ENCODE peak calls at places on chromosomes 12 and 14, in four cellular contexts. M is ovary, E is suprapubic skin, P is heart left ventricle. H is an unnamed sample.

GRCh38 chr12:45913631-45914030 is 76.7 kb downstream of the SCAF11 start:
- DNase-seq in M (no peak), E (no peak), P (no peak), H (no peak)

GRCh38 chr14:73238262-73238852 is 1.1 kb downstream of the PAPLN start:
- DNase-seq in P (no peak), M (no peak), E (no peak), H (no peak)

GRCh38 chr12:16880864-16881285 is 274.9 kb upstream of the LMO3 start:
- DNase-seq in P (no peak), M (no peak), E (no peak), H (peak; percentile 32)

GRCh38 chr14:72182773-72183432 is 250.7 kb downstream of the RGS6 start:
- DNase-seq in E (no peak), M (no peak), P (no peak), H (no peak)

GRCh38 chr14:70893842-70894237 is 13.4 kb upstream of the PCNX1 start:
- DNase-seq in M (no peak), E (no peak), P (no peak), H (no peak)

GRCh38 chr12:11807453-11807852 is 158.0 kb downstream of the ETV6 start:
- DNase-seq in P (no peak), M (no peak), E (no peak), H (no peak)

GRCh38 chr14:74855945-74856344 is 20.0 kb downstream of the PROX2 start:
- DNase-seq in P (no peak), E (no peak), M (no peak), H (no peak)

GRCh38 chr12:123030686-123031085 is 50.2 kb downstream of the ARL6IP4 start:
- DNase-seq in P (no peak), E (no peak), M (no peak), H (no peak)

GRCh38 chr14:89268514-89268913 is 148.5 kb downstream of the FOXN3 start:
- DNase-seq in E (no peak), M (no peak), P (no peak), H (no peak)

GRCh38 chr14:99274346-99275221 is 2.6 kb upstream of the BCL11B start:
- DNase-seq in P (no peak), E (peak; percentile 91), M (peak; percentile 79), H (peak; percentile 52)

GRCh38 chr14:100330007-100330344 is 6.8 kb downstream of the SLC25A47 start:
- DNase-seq in P (no peak), E (no peak), M (no peak), H (no peak)

GRCh38 chr12:20557076-20557475 is 138.1 kb upstream of the SLCO1C1 start:
- DNase-seq in E (no peak), P (no peak), M (no peak), H (no peak)

GRCh38 chr14:59116984-59117415 is 71.5 kb upstream of the DAAM1 start:
- DNase-seq in P (no peak), E (no peak), M (no peak), H (no peak)

GRCh38 chr14:92586001-92586947 is 72.7 kb downstream of the RIN3 start:
- DNase-seq in P (no peak), M (no peak), E (no peak), H (no peak)

GRCh38 chr12:131903270-131904255 is 9.1 kb downstream of the ULK1 start:
- DNase-seq in P (no peak), E (peak; percentile 56), M (no peak), H (no peak)

GRCh38 chr14:49892301-49892635 is 614 bp upstream of the ARF6 start:
- DNase-seq in E (no peak), P (peak; percentile 64), M (no peak), H (peak; percentile 73)

GRCh38 chr12:3172124-3173007 is 95.2 kb downstream of the TSPAN9 start:
- DNase-seq in M (no peak), P (no peak), E (no peak), H (no peak)

GRCh38 chr12:38886064-38886463 is 19.3 kb downstream of the CPNE8 start:
- DNase-seq in P (no peak), E (no peak), M (no peak), H (peak; percentile 47)

GRCh38 chr14:22552827-22553076 is 36.3 kb downstream of the DAD1 start:
- DNase-seq in M (no peak), P (no peak), E (no peak), H (no peak)

GRCh38 chr12:11307143-11307542 is 3.1 kb downstream of the PRB4 start:
- DNase-seq in M (no peak), E (no peak), P (no peak), H (no peak)

GRCh38 chr12:132433641-132434395 is 56.1 kb upstream of the FBRSL1 start:
- DNase-seq in M (no peak), E (no peak), P (no peak), H (peak; percentile 75)

GRCh38 chr12:125210104-125210755 is 145.0 kb downstream of the AACS start:
- DNase-seq in E (no peak), M (no peak), P (no peak), H (no peak)

GRCh38 chr14:85483652-85484051 is 46.3 kb upstream of the FLRT2 start:
- DNase-seq in M (no peak), P (no peak), E (no peak), H (no peak)

GRCh38 chr12:52204931-52205505 is 13.2 kb upstream of the KRT80 start:
- DNase-seq in M (no peak), P (no peak), E (peak; percentile 60), H (no peak)

GRCh38 chr12:24599737-24600136 is 349.2 kb downstream of the BCAT1 start:
- DNase-seq in P (no peak), M (no peak), E (no peak), H (no peak)

GRCh38 chr14:60381909-60382308 is 104.0 kb downstream of the C14orf39 start:
- DNase-seq in E (no peak), M (no peak), P (no peak), H (no peak)

GRCh38 chr12:53233671-53234091 is 1.7 kb upstream of the RARG start:
- DNase-seq in P (no peak), E (no peak), M (no peak), H (no peak)

GRCh38 chr12:53229454-53229853 is 2.6 kb downstream of the RARG start:
- DNase-seq in E (no peak), P (no peak), M (no peak), H (no peak)

GRCh38 chr12:53232641-53233538 is 881 bp upstream of the RARG start:
- DNase-seq in P (peak; percentile 59), M (peak; percentile 56), E (peak; percentile 82), H (peak; percentile 59)

GRCh38 chr12:53231859-53232640 is at the start of gene RARG:
- DNase-seq in M (peak; percentile 72), E (no peak), P (peak; percentile 62), H (peak; percentile 62)

DNA sequence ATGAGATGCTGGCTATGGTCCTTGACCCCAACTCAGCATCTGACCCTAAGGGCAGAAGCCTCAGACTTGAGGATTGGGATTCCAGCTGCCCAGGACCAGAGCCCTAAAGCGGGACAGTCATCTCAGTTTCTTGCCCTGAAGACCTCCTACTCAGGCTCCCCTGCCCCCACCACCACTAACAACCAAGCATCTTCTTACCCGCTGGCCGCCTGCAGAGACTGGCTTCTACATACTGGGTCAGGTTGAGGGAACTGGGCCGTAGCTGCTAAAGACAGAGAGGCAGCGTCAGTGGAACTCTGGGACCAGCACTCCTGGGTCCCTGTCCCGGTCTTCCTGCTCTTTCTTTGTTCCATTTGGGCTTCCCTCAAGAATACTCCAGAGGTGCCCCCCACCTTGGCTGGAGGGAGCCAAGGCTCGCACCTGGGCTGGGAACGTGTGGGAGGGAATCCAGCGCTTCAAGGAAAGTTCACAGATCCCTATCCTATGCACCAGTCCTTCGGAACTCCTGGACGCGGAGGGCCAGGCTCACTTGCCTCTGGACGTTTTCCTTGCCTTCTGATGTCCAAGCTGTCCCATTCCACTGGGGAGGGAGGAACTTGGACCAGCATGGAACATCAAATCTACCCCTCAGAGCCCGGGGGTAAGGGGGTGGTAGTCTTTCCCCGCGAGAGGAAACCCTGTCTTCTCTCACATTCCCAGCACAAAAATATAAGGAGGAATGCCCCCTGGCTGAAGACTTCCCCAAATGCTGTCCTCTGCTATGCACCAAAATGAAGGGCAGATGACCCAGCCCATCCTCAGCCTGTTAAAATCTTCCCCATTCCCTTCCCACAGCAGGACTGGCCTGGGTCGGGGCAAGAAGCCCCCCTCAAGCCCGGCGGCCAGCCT is 794 bp downstream of the RARG start:
- DNase-seq in M (no peak), P (no peak), E (no peak), H (no peak)
- H3K27ac ChIP-seq in M (peak overlapping the region; percentile 90), P (peak overlapping the region; percentile 83), E (peak overlapping the region; percentile 99), H (peak overlapping the region; percentile 72)

GRCh38 chr12:103841690-103842584 is 903 bp upstream of the NT5DC3 start:
- DNase-seq in M (peak; percentile 51), E (peak; percentile 79), P (peak; percentile 49), H (peak; percentile 57)
- TF ChIP-seq POLR2A in M (no peak), E (no peak), P (no peak), H (no peak)

GRCh38 chr12:96396914-96397313 is 3.3 kb downstream of the CDK17 start:
- DNase-seq in M (no peak), P (no peak), E (no peak), H (no peak)

GRCh38 chr12:96399919-96400630 is at the start of gene CDK17:
- DNase-seq in P (peak; percentile 86), M (peak; percentile 89), E (peak; percentile 87), H (peak; percentile 83)

GRCh38 chr12:96399081-96399918 is 939 bp downstream of the CDK17 start:
- DNase-seq in M (peak; percentile 78), E (peak; percentile 83), P (peak; percentile 86), H (peak; percentile 59)

GRCh38 chr12:96397756-96398421 is 2.4 kb downstream of the CDK17 start:
- DNase-seq in P (no peak), M (no peak), E (no peak), H (no peak)

GRCh38 chr12:96398422-96399080 is 1.7 kb downstream of the CDK17 start:
- DNase-seq in P (no peak), E (no peak), M (no peak), H (no peak)
- H3K27ac ChIP-seq in P (peak overlapping the region; percentile 100), E (peak overlapping the region; percentile 97), M (peak overlapping the region; percentile 96), H (peak overlapping the region; percentile 97)

DNA sequence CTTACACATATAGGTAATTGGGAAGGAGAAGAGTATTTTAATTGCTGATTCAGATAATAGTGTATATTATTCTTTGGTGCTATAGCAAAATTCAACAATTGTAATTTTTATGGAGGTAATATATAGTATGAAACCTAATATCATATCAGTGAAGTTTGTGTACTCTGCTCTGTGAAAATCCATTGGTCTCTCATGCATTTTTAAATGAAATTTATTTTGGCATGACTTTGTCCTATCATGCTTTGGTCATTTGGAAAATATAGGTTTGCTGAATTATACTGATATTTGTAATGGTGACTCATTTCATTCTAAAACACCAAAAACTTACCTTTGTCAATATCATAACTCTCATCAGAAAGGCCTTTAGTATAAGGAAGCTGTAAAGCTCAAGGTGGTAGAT is 962.0 kb upstream of the NOVA1 start:
- DNase-seq in M (no peak), P (no peak), E (no peak), H (no peak)
- TF ChIP-seq POLR2A in M (no peak), P (no peak), E (no peak), H (no peak)

DNA sequence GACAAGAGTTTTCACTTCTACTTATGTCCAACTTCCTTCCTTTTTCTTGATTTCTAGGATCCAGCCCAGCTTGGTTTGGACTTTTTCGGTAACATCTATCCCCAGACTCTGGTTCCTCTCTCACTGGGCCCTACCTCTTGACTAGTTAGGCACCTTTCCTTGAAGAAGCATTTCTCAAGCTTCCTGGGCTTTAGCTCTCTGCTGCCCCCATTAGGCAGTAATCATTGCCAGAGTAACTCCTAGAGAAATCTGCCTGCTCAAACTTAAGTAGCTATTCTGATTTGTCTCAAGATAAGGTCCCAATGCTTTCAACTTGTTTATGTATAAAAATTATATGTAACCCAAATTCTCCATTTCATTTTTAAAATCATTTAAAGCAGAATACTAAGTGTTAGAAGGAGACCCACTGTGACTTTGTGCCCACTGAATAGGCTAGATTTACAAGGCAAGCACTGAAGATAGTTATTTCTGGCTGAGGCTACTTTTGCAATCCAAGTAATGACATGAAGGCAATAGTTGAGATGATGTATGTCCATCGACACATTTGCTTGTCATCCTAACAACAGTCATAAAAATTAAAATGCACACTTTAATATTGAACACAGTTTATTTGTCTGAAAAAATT is 275.0 kb upstream of the G2E3 start:
- DNase-seq in E (no peak), P (no peak), M (no peak), H (peak; percentile 22)
- H3K27ac ChIP-seq in E (no peak overlapping the region), P (no peak overlapping the region), M (no peak overlapping the region), H (no peak overlapping the region)